ENCODE peak calls at places on chromosomes 12 and 14, in seven cellular contexts. D, T, O, B, Q, X and I are unnamed samples.

GRCh38 chr12:11810160-11810559 is 160.7 kb downstream of the ETV6 start:
- DNase-seq in O (no peak), Q (no peak), T (no peak), D (no peak), B (no peak), X (no peak), I (no peak)

GRCh38 chr12:115204957-115205754 is 521.2 kb upstream of the TBX3 start:
- DNase-seq in B (no peak), Q (no peak), T (peak; percentile 56), D (no peak), O (peak; percentile 92), X (no peak), I (no peak)

GRCh38 chr14:97713023-97713422 is 915.8 kb downstream of the VRK1 start:
- DNase-seq in T (no peak), X (no peak), D (no peak), B (no peak), O (peak; percentile 70), Q (no peak), I (no peak)

GRCh38 chr12:28222081-28222700 is 31.9 kb downstream of the CCDC91 start:
- DNase-seq in B (no peak), D (no peak), X (no peak), Q (no peak), O (no peak), T (peak; percentile 12), I (no peak)

GRCh38 chr14:85250369-85250768 is 279.6 kb upstream of the FLRT2 start:
- DNase-seq in O (no peak), T (no peak), X (no peak), D (no peak), B (no peak), Q (peak; percentile 16), I (peak; percentile 11)

GRCh38 chr12:49491823-49492222 is 47.0 kb upstream of the KCNH3 start:
- DNase-seq in O (no peak), B (no peak), Q (no peak), D (no peak), X (no peak), T (no peak), I (no peak)

GRCh38 chr14:56718312-56718711 is 92.0 kb downstream of the OTX2 start:
- DNase-seq in T (no peak), D (no peak), X (no peak), O (no peak), B (no peak), Q (no peak), I (no peak)

GRCh38 chr14:105069887-105070759 is 4.9 kb upstream of the GPR132 start:
- DNase-seq in O (peak; percentile 60), X (peak; percentile 61), D (peak; percentile 63), Q (no peak), T (no peak), B (no peak), I (no peak)

GRCh38 chr12:68478516-68479260 is 132.0 kb upstream of the RAP1B start:
- DNase-seq in X (no peak), O (no peak), D (no peak), T (no peak), B (no peak), Q (no peak), I (no peak)

GRCh38 chr12:57046947-57047890 is 2.7 kb downstream of the MYO1A start:
- DNase-seq in B (no peak), X (no peak), T (no peak), D (no peak), O (no peak), Q (no peak), I (no peak)

GRCh38 chr14:21933681-21934080 is 260.1 kb upstream of the OR4E1 start:
- DNase-seq in D (no peak), T (no peak), X (no peak), B (no peak), O (no peak), Q (no peak), I (no peak)
- TF ChIP-seq CTCF in D (no peak), T (peak; percentile 35), X (no peak), B (no peak), O (no peak), Q (no peak), I (peak; percentile 22)

DNA sequence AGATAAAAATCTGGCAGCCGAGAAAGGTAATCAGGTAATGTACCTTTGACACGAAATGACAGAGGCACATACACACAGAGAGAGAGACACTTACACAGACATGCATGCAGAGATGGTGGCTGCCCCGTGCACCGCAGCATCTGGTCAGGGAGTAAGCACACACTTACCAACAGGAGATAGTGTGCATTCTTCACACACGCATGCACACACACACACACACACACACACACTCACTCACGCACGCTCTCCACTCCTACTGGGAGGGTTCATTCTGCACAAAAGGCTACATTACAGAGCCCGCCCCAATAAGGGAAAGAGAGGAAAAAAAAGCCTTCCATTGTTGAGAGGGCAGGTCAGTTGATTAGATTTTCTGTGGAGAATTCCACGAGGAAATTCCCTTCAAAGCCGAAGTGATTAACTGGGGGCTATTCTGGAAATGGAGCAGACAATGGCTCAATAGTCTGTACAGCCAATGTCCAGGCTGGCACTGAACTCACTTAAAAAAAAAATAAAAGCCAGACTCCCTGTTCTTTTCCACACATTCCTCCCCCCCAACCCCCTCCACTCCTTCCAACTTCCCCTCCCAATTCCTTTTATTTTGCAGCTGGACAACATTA is 1.4 kb upstream of the SOX5 start:
- DNase-seq in T (peak; percentile 21), B (no peak), X (no peak), D (no peak), Q (peak; percentile 29), O (peak; percentile 19), I (no peak)
- H3K4me3 ChIP-seq in T (peak overlapping the region; percentile 59), B (peak overlapping the region; percentile 42), X (peak overlapping the region; percentile 57), D (no peak overlapping the region), Q (peak overlapping the region; percentile 88), O (peak overlapping the region; percentile 65), I (peak overlapping the region; percentile 48)

DNA sequence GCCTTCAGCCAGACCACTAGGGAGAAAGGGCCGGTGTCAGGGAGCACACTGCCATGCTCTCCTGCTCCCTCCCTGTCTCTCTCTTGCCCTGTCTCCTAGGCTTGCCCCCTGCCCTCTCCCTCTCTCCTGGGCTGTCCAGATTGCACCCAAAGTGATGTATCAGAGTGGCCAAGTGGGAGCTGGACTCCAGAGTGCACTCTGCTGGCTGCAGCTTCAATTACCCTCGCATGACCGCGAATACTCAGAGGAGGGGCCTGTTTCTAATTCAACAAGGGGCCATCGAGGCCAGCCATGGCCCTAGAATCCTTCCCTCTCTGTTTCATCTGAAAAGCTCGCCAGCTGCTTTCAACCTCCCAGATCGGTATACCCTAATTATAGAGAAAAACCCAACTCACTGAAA is 206.4 kb upstream of the FKBP4 start:
- DNase-seq in O (no peak), B (no peak), X (no peak), T (no peak), Q (no peak), D (no peak), I (no peak)
- TF ChIP-seq CTCF in O (no peak), B (no peak), X (no peak), T (no peak), Q (peak; percentile 33), D (no peak), I (no peak)

GRCh38 chr14:35333347-35333730 is 41.2 kb downstream of the PSMA6 start:
- DNase-seq in Q (no peak), D (no peak), O (no peak), B (no peak), X (no peak), T (no peak), I (no peak)

GRCh38 chr14:35331605-35332516 is 39.7 kb downstream of the PSMA6 start:
- DNase-seq in B (peak; percentile 61), T (peak; percentile 40), O (peak; percentile 55), Q (no peak), X (no peak), D (peak; percentile 88), I (no peak)

GRCh38 chr14:35333797-35334743 is 41.9 kb downstream of the PSMA6 start:
- DNase-seq in B (no peak), D (no peak), X (no peak), O (no peak), T (no peak), Q (no peak), I (no peak)

GRCh38 chr14:35335388-35336092 is 43.4 kb downstream of the PSMA6 start:
- DNase-seq in T (no peak), O (peak; percentile 21), X (peak; percentile 68), B (peak; percentile 84), D (peak; percentile 94), Q (no peak), I (no peak)

GRCh38 chr14:35332517-35333346 is 40.5 kb downstream of the PSMA6 start:
- DNase-seq in X (no peak), O (peak; percentile 17), Q (no peak), T (no peak), D (peak; percentile 82), B (no peak), I (no peak)
- H3K4me3 ChIP-seq in X (no peak overlapping the region), O (no peak overlapping the region), Q (no peak overlapping the region), T (no peak overlapping the region), D (no peak overlapping the region), B (no peak overlapping the region), I (no peak overlapping the region)

GRCh38 chr12:105318651-105319483 is 11.6 kb upstream of the C12orf75 start:
- DNase-seq in O (no peak), D (no peak), X (no peak), T (no peak), B (no peak), Q (no peak), I (no peak)

GRCh38 chr12:105317942-105318614 is 12.4 kb upstream of the C12orf75 start:
- DNase-seq in T (no peak), X (no peak), Q (no peak), O (no peak), B (no peak), D (no peak), I (no peak)

GRCh38 chr12:105319691-105320209 is 10.7 kb upstream of the C12orf75 start:
- DNase-seq in B (no peak), D (no peak), O (no peak), T (no peak), X (no peak), Q (no peak), I (no peak)

GRCh38 chr12:105322070-105322469 is 8.4 kb upstream of the C12orf75 start:
- DNase-seq in Q (no peak), O (peak; percentile 83), D (no peak), T (no peak), B (no peak), X (peak; percentile 64), I (no peak)

DNA sequence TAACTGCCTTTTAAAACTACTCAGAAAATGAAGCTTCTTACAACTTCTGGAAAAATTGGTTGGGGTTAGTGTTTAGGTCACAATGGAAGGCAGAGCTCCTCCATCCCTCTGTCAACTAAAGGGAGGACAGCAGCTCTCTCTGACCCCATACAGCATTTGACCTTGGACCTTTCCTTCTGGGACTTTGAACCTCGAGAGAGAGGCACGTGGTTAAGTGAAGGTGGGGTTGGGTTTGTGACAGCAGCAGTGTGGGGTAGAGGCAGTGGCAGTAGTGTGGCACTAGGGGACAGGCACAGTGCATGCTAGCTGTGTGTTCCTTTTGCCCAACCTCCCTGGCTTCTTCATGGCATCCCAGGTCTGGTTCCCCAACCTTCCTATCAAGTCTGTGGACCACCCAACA is 9.4 kb upstream of the C12orf75 start:
- DNase-seq in B (no peak), O (no peak), X (no peak), Q (no peak), D (no peak), T (no peak), I (no peak)
- TF ChIP-seq CTCF in B (no peak), O (no peak), X (no peak), Q (peak; percentile 43), D (no peak), T (no peak), I (no peak)

GRCh38 chr12:116456307-116456641 is 102.9 kb upstream of the MAP1LC3B2 start:
- DNase-seq in B (no peak), Q (no peak), T (peak; percentile 28), X (no peak), D (no peak), O (no peak), I (no peak)
- H3K4me3 ChIP-seq in B (no peak overlapping the region), Q (no peak overlapping the region), T (peak overlapping the region; percentile 27), X (no peak overlapping the region), D (no peak overlapping the region), O (no peak overlapping the region), I (no peak overlapping the region)